ENCODE peak calls at places on chromosomes 3 and 15, in five cellular contexts. T is fibroblast of lung, Q is PC-3, X is IMR-90, O is adipocyte. U is an unnamed sample.

GRCh38 chr3:128426128-128426921 is 40.4 kb downstream of the DNAJB8 start:
- DNase-seq in T (no peak), X (no peak), O (peak; percentile 80), Q (peak; percentile 56), U (peak; percentile 78)

GRCh38 chr15:41797194-41797593 is 22.9 kb downstream of the MAPKBP1 start:
- DNase-seq in O (peak; percentile 44), T (no peak), Q (peak; percentile 52), X (no peak), U (no peak)

GRCh38 chr15:45635191-45635638 is 386 bp downstream of the SQOR start:
- DNase-seq in T (no peak), O (peak; percentile 73), Q (peak; percentile 51), X (no peak), U (no peak)

GRCh38 chr3:129039271-129040038 is 21.1 kb upstream of the GP9 start:
- DNase-seq in X (no peak), Q (no peak), O (peak; percentile 26), T (no peak), U (no peak)

GRCh38 chr15:37095993-37096877 is 4.1 kb downstream of the MEIS2 start:
- DNase-seq in O (peak; percentile 48), X (no peak), Q (no peak), T (no peak), U (no peak)

GRCh38 chr15:57382969-57383368 is 6.7 kb downstream of the CGNL1 start:
- DNase-seq in Q (no peak), T (no peak), O (no peak), X (no peak), U (no peak)

GRCh38 chr15:95770191-95770590 is 560.3 kb upstream of the NR2F2 start:
- DNase-seq in O (peak; percentile 31), Q (peak; percentile 71), X (peak; percentile 32), T (no peak), U (no peak)

GRCh38 chr3:184145120-184145524 is 10.0 kb downstream of the EIF2B5 start:
- DNase-seq in O (peak; percentile 55), X (peak; percentile 61), Q (peak; percentile 72), T (peak; percentile 56), U (peak; percentile 78)

GRCh38 chr3:15097889-15098288 is 1.1 kb downstream of the RBSN start:
- DNase-seq in O (peak; percentile 20), T (no peak), Q (peak; percentile 40), X (no peak), U (peak; percentile 84)

GRCh38 chr3:14719006-14719405 is 44.1 kb downstream of the C3orf20 start:
- DNase-seq in X (no peak), O (no peak), T (peak; percentile 8), Q (no peak), U (no peak)

GRCh38 chr3:57041674-57042073 is 18.8 kb upstream of the SPATA12 start:
- DNase-seq in Q (no peak), T (no peak), X (no peak), O (no peak), U (no peak)

GRCh38 chr3:31226331-31226730 is 306.4 kb upstream of the STT3B start:
- DNase-seq in O (no peak), X (no peak), T (no peak), Q (no peak), U (no peak)

GRCh38 chr3:11074441-11074840 is 79.9 kb upstream of the HRH1 start:
- DNase-seq in X (no peak), O (no peak), T (no peak), Q (no peak), U (no peak)

GRCh38 chr3:176939022-176939817 is 258.1 kb downstream of the TBL1XR1 start:
- DNase-seq in Q (peak; percentile 86), X (peak; percentile 86), O (peak; percentile 91), T (peak; percentile 92), U (peak; percentile 84)

GRCh38 chr15:33067456-33067855 is 127.1 kb downstream of the FMN1 start:
- DNase-seq in X (peak; percentile 91), Q (peak; percentile 69), O (peak; percentile 58), T (peak; percentile 72), U (no peak)

GRCh38 chr15:62135532-62136134 is 29.5 kb downstream of the C2CD4B start:
- DNase-seq in O (peak; percentile 42), T (peak; percentile 21), Q (peak; percentile 48), X (peak; percentile 21), U (no peak)

GRCh38 chr15:97998307-97999071 is 38.0 kb downstream of the ARRDC4 start:
- DNase-seq in Q (peak; percentile 46), X (no peak), O (no peak), T (no peak), U (no peak)

GRCh38 chr15:70783610-70784021 is 20.3 kb upstream of the UACA start:
- DNase-seq in O (peak; percentile 77), Q (peak; percentile 80), T (peak; percentile 46), X (peak; percentile 81), U (no peak)

GRCh38 chr15:31338879-31339557 is 12.4 kb downstream of the KLF13 start:
- DNase-seq in X (peak; percentile 79), Q (peak; percentile 27), T (peak; percentile 59), O (peak; percentile 74), U (peak; percentile 66)

GRCh38 chr3:69738859-69739203 is 433 bp upstream of the MITF start:
- DNase-seq in X (no peak), O (no peak), T (no peak), Q (peak; percentile 2), U (no peak)

GRCh38 chr15:91465696-91466095 is 365.6 kb downstream of the SV2B start:
- DNase-seq in Q (no peak), T (no peak), O (no peak), X (no peak), U (no peak)

GRCh38 chr3:140843656-140844055 is 98.0 kb upstream of the SLC25A36 start:
- DNase-seq in O (no peak), Q (no peak), T (no peak), X (no peak), U (peak; percentile 75)

GRCh38 chr3:64222501-64222900 is 2.8 kb downstream of the PRICKLE2 start:
- DNase-seq in O (no peak), Q (no peak), T (no peak), X (no peak), U (no peak)

GRCh38 chr3:64229903-64230302 is 4.6 kb upstream of the PRICKLE2 start:
- DNase-seq in X (peak; percentile 78), O (no peak), Q (no peak), T (no peak), U (no peak)

GRCh38 chr3:64223809-64224570 is 1.3 kb downstream of the PRICKLE2 start:
- DNase-seq in X (peak; percentile 62), Q (no peak), T (peak; percentile 59), O (no peak), U (no peak)

GRCh38 chr3:64224826-64225606 is at the start of gene PRICKLE2:
- DNase-seq in X (peak; percentile 96), T (peak; percentile 90), O (peak; percentile 92), Q (no peak), U (peak; percentile 69)

DNA sequence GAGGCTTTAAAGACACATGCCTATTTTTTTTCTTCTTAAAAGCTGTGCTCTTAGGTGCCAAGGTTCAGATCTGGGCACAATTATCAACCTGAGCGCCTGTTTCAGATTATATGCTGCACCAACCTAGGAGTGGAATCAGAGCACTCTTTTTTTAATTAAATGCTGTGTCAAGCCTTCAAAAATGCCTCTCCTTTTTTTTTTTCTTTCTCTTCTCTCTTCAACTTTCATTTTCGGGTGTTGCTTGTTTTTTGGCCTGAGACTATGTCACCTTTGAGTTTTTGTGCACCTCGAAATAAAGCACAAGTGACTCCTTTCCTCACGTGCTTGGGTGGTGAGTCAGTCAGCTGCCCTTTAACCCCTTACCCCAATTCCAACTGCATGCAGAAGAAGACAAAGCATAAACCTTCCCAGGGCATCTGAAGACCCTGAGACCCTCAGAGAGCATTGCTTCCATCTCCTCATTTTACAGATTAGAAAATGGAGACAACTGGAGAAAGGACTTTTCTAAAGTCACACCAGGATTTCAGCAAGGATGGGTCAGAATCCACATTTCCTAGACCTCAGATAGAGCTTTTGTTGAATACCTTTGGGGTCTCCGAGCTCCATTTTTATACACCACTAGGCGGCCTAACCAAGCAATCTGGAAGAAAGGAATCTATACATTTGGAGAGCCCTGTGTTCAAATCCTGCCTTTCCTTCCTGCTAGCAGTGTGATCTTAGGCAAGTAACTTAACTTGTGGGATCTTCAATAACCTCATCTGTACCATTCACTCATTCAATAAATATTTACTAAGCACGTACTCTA is 631 bp upstream of the PRICKLE2 start:
- DNase-seq in O (peak; percentile 41), T (peak; percentile 36), Q (no peak), X (peak; percentile 51), U (no peak)
- H3K9ac ChIP-seq in O (peak overlapping the region; percentile 78), T (peak overlapping the region; percentile 44), Q (no peak overlapping the region), X (peak overlapping the region; percentile 35), U (no peak overlapping the region)

DNA sequence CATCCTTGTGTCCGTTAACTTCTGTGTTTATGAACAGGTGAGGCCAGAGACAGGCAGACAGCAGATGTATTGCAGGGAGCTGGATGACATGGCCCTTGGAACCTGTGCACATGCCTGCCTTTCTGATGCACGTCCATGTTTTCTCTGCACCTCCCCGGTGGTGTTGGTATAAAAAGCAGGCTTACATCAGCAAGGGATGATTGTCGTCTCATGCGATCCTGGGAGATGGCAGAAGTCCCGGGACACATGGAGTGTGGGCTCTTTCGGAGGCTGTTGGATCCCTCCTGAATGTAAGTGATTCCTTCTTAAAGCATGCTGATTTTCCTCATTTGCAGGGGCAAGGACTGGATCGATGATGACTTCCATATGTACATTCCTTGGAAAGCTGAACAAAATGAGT is 134.8 kb downstream of the SNRPN start:
- DNase-seq in O (no peak), T (no peak), Q (no peak), X (no peak), U (no peak)
- H3K4me3 ChIP-seq in O (no peak overlapping the region), T (no peak overlapping the region), Q (no peak overlapping the region), X (no peak overlapping the region), U (no peak overlapping the region)

GRCh38 chr3:49801160-49801559 is 1.5 kb upstream of the CDHR4 start:
- DNase-seq in T (no peak), Q (no peak), X (no peak), O (no peak), U (no peak)

GRCh38 chr3:49802719-49803463 is at the start of gene INKA1:
- DNase-seq in O (peak; percentile 97), T (peak; percentile 79), X (peak; percentile 72), Q (peak; percentile 89), U (peak; percentile 95)

GRCh38 chr3:49804141-49805041 is 1.3 kb downstream of the INKA1 start:
- DNase-seq in Q (no peak), X (no peak), T (no peak), O (no peak), U (peak; percentile 54)

GRCh38 chr3:49805367-49805782 is 2.3 kb downstream of the INKA1 start:
- DNase-seq in O (peak; percentile 95), Q (peak; percentile 47), T (peak; percentile 88), X (peak; percentile 56), U (peak; percentile 87)

GRCh38 chr3:49803464-49804140 is 541 bp downstream of the INKA1 start:
- DNase-seq in Q (no peak), T (peak; percentile 47), X (peak; percentile 39), O (peak; percentile 88), U (peak; percentile 75)
- H3K9ac ChIP-seq in Q (peak overlapping the region; percentile 42), T (peak overlapping the region; percentile 81), X (peak overlapping the region; percentile 72), O (peak overlapping the region; percentile 92), U (peak overlapping the region; percentile 83)

DNA sequence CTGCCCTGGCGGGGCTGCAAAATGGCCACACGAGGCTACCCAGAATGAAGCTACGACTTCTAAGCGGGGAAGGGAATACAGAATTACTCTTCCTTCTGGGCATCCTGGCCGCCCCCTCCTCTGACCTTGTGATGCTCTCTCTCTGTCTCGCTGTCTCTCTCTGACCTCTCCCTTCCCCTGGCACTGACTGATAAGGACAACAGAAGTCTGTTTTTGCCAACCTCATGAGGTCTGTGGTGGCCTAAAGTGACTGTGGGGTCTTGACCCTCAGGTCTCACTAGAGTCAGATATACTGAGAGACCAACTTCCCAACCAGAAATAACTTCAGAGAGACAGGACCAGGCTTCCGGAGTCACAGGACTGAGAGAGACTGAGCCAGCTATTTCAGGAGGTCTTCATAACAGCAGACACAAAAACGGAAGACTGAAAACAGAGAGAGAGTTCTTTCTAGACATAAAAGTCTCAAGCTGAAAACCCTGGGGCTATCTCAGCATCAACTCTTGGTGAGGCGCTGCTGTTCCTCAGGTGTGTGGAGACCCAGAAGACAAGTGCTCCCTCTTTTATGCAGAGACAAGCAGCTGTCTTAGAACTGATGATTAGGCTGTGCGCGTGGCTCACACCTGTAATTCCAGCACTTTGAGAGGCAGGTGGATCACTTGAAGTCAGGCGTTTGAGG is 38.2 kb upstream of the CFAP161 start:
- DNase-seq in Q (no peak), X (no peak), O (no peak), T (no peak), U (no peak)
- H3K4me3 ChIP-seq in Q (no peak overlapping the region), X (no peak overlapping the region), O (no peak overlapping the region), T (no peak overlapping the region), U (no peak overlapping the region)

U was measured in Karpas-422.